ENCODE peak calls at places on chromosomes 4 and X, in six cellular contexts. C is astrocyte of the spinal cord, N is thyroid gland, Q is fibroblast of pulmonary artery, F is PC-3, U is tibial artery. X is an unnamed sample.

GRCh38 chr4:47017081-47017480 is 14.3 kb upstream of the GABRB1 start:
- DNase-seq in C (no peak), N (no peak), Q (no peak), F (peak; percentile 3), U (no peak), X (no peak)

GRCh38 chrX:119640621-119641020 is 34.4 kb upstream of the NKRF start:
- DNase-seq in C (no peak), N (no peak), Q (no peak), F (no peak), U (no peak), X (no peak)

GRCh38 chr4:146051724-146052396 is 113.2 kb upstream of the ZNF827 start:
- DNase-seq in C (peak; percentile 74), N (no peak), Q (peak; percentile 72), F (peak; percentile 39), U (no peak), X (peak; percentile 75)

GRCh38 chr4:150874386-150875226 is 140.5 kb downstream of the LRBA start:
- DNase-seq in C (no peak), N (peak; percentile 61), Q (peak; percentile 40), F (no peak), U (no peak), X (no peak)

GRCh38 chr4:99861120-99861905 is 32.9 kb downstream of the LAMTOR3 start:
- DNase-seq in C (no peak), N (no peak), Q (no peak), F (no peak), U (no peak), X (no peak)

GRCh38 chr4:158729716-158730559 is 6.7 kb upstream of the PPID start:
- DNase-seq in C (peak; percentile 73), N (peak; percentile 77), Q (peak; percentile 80), F (peak; percentile 74), U (peak; percentile 73), X (peak; percentile 68)

GRCh38 chr4:185839204-185839712 is 27.3 kb upstream of the SORBS2 start:
- DNase-seq in C (peak; percentile 99), N (peak; percentile 59), Q (peak; percentile 98), F (peak; percentile 89), U (peak; percentile 75), X (peak; percentile 94)

GRCh38 chr4:42150653-42151567 is 1.5 kb downstream of the BEND4 start:
- DNase-seq in C (no peak), N (no peak), Q (no peak), F (no peak), U (no peak), X (no peak)

GRCh38 chrX:47321978-47322377 is 48.4 kb upstream of the ZNF157 start:
- DNase-seq in C (no peak), N (no peak), Q (no peak), F (no peak), U (no peak), X (no peak)

GRCh38 chr4:3288571-3289094 is 4.2 kb upstream of the RGS12 start:
- DNase-seq in C (no peak), N (no peak), Q (no peak), F (no peak), U (peak; percentile 55), X (no peak)

GRCh38 chr4:139816856-139817255 is 151.2 kb downstream of the MGST2 start:
- DNase-seq in C (no peak), N (no peak), Q (no peak), F (no peak), U (no peak), X (no peak)

GRCh38 chr4:172362569-172362968 is 549.4 kb downstream of the GALNTL6 start:
- DNase-seq in C (no peak), N (no peak), Q (no peak), F (no peak), U (no peak), X (no peak)

GRCh38 chr4:185263419-185263818 is 54.0 kb downstream of the SNX25 start:
- DNase-seq in C (no peak), N (no peak), Q (no peak), F (no peak), U (no peak), X (no peak)

GRCh38 chr4:99402765-99403164 is 32.4 kb downstream of the ADH7 start:
- DNase-seq in C (no peak), N (no peak), Q (no peak), F (no peak), U (no peak), X (no peak)

GRCh38 chr4:39770005-39770404 is 72.1 kb downstream of the UBE2K start:
- DNase-seq in C (no peak), N (no peak), Q (no peak), F (no peak), U (no peak), X (no peak)

GRCh38 chr4:150960079-150960478 is 55.0 kb downstream of the LRBA start:
- DNase-seq in C (no peak), N (no peak), Q (peak; percentile 58), F (peak; percentile 61), U (no peak), X (peak; percentile 43)

GRCh38 chr4:82710202-82710929 is 88.2 kb downstream of the SCD5 start:
- DNase-seq in C (no peak), N (no peak), Q (peak; percentile 29), F (no peak), U (no peak), X (no peak)

GRCh38 chr4:111066001-111066400 is 443.1 kb upstream of the PITX2 start:
- DNase-seq in C (peak; percentile 29), N (no peak), Q (no peak), F (no peak), U (no peak), X (peak; percentile 11)

GRCh38 chrX:151151668-151152267 is 24.6 kb upstream of the GPR50 start:
- DNase-seq in C (peak; percentile 36), N (peak; percentile 9), Q (peak; percentile 65), F (peak; percentile 64), U (no peak), X (peak; percentile 50)

GRCh38 chr4:183504930-183505555 is at the start of gene ING2:
- DNase-seq in C (no peak), N (no peak), Q (no peak), F (no peak), U (no peak), X (peak; percentile 63)

GRCh38 chr4:4334798-4335520 is 44.9 kb downstream of the ZBTB49 start:
- DNase-seq in C (peak; percentile 45), N (peak; percentile 65), Q (peak; percentile 67), F (peak; percentile 71), U (no peak), X (peak; percentile 32)

GRCh38 chr4:127632420-127633403 is at the start of gene INTU:
- DNase-seq in C (peak; percentile 97), N (peak; percentile 96), Q (peak; percentile 97), F (peak; percentile 89), U (peak; percentile 96), X (peak; percentile 96)

GRCh38 chr4:43282534-43282933 is 390.0 kb downstream of the GRXCR1 start:
- DNase-seq in C (no peak), N (no peak), Q (no peak), F (no peak), U (no peak), X (no peak)

GRCh38 chrX:13898603-13899002 is 81.7 kb upstream of the GPM6B start:
- DNase-seq in C (no peak), N (no peak), Q (no peak), F (peak; percentile 74), U (no peak), X (no peak)

GRCh38 chr4:8536467-8536866 is 43.7 kb upstream of the GPR78 start:
- DNase-seq in C (no peak), N (no peak), Q (no peak), F (no peak), U (no peak), X (no peak)

GRCh38 chr4:8532245-8532781 is 47.9 kb upstream of the GPR78 start:
- DNase-seq in C (no peak), N (peak; percentile 40), Q (no peak), F (peak; percentile 54), U (no peak), X (no peak)

GRCh38 chr4:8534601-8535000 is 45.6 kb upstream of the GPR78 start:
- DNase-seq in C (no peak), N (no peak), Q (no peak), F (no peak), U (no peak), X (no peak)

GRCh38 chr4:8533274-8533865 is 46.8 kb upstream of the GPR78 start:
- DNase-seq in C (no peak), N (peak; percentile 48), Q (no peak), F (no peak), U (no peak), X (no peak)

DNA sequence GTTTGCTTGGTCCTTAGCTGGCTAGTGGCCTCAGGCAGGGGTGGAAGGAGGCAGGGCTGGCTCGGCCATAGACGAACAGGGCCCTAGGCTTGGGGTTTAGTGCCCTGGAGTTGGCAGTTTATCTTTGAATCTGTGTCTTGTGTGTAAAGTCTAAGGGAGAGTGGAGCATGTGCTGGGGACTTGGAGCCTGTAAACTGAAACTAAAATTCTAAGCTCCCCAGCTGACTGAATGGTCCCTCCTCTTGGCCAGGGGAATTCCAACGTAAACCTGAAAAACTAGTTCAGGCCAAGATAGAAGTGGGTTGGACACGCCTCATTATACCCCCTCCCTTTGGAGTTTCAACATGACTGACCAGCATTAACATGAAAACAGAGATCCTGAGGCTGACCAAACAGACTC is 46.1 kb upstream of the GPR78 start:
- DNase-seq in C (peak; percentile 63), N (peak; percentile 77), Q (peak; percentile 18), F (peak; percentile 92), U (no peak), X (peak; percentile 37)
- H3K4me3 ChIP-seq in C (no peak overlapping the region), N (no peak overlapping the region), Q (no peak overlapping the region), F (peak overlapping the region; percentile 45), U (no peak overlapping the region), X (no peak overlapping the region)

DNA sequence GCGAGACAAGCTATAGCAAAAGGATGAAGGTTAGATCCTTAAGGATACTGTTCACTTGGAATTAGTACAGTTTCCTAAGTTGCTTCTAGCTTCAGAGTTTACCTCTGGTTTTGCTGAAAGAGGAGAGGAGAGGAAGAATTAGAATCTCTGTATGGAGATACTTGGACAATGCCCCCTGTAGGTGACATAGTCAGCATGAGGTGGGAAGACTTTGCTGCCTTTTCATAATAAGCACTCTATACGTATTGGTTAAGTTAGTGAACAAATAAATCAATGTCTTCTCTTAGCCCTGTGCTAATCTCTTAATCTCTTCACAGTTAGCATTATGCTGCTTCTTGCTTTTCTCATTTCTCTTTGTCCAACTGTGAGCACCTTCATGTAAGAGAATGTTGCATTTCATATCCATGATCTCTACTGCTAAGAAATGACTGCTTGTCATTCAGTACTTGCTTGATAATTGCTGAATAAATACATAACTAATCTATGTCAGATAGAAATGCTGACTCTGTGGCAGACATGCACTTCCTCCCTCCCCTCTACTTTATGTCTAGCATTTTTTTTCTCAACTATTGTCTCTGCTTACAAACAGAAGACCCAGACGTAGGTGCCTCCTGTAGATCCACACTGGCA is 527.2 kb downstream of the GBA3 start:
- DNase-seq in C (no peak), N (no peak), Q (no peak), F (no peak), U (no peak), X (no peak)
- TF ChIP-seq CTCF in C (no peak), N (no peak), Q (no peak), F (no peak), U (no peak), X (no peak)

GRCh38 chr4:108109111-108109510 is 59.6 kb downstream of the LEF1 start:
- DNase-seq in C (no peak), N (no peak), Q (no peak), F (no peak), U (no peak), X (no peak)
- H3K4me3 ChIP-seq in C (no peak overlapping the region), N (no peak overlapping the region), Q (no peak overlapping the region), F (no peak overlapping the region), U (no peak overlapping the region), X (no peak overlapping the region)

DNA sequence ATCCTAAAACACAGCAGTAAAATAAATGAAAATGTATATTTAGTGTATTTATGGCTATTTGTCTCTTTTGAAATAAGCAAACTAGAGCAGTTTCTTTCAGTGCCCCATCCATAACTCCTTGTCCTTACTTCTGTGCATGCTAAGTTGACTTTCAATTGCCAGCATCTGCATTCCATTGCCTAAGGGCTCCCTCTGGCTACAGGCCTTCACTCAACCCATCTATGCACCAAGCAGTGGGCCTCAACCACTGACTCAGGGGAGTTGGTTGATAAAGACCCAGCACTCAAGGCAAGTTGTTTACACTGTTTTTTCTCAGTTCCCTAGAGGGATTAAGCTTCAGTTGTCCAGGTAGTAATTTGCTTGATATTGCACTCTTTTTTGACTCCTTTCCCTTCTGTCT is 265.7 kb downstream of the IQCM start:
- DNase-seq in C (no peak), N (peak; percentile 25), Q (peak; percentile 8), F (peak; percentile 22), U (no peak), X (peak; percentile 4)
- TF ChIP-seq CTCF in C (peak; percentile 7), N (peak; percentile 33), Q (peak; percentile 15), F (peak; percentile 19), U (no peak), X (no peak)